ENCODE peak calls at places on chromosome 16, in six cellular contexts. Y, I, B, L, R and H are unnamed samples.
A peak's percentile ranks its signal among the peaks of the same experiment; 100 is the strongest.

GRCh38 chr16:68022278-68022727 is 729 bp downstream of the DDX28 start:
- DNase-seq in Y (no peak), I (no peak), B (no peak), L (no peak), R (no peak), H (no peak)

GRCh38 chr16:88614818-88615580 is 23.4 kb upstream of the IL17C start:
- DNase-seq in Y (no peak), I (no peak), B (no peak), L (no peak), R (no peak), H (no peak)

GRCh38 chr16:77790964-77791363 is 2.6 kb downstream of the VAT1L start:
- DNase-seq in Y (no peak), I (no peak), B (no peak), L (no peak), R (no peak), H (no peak)

GRCh38 chr16:74623214-74623842 is 16.4 kb upstream of the GLG1 start:
- DNase-seq in Y (no peak), I (no peak), B (no peak), L (no peak), R (peak; percentile 75), H (peak; percentile 35)

GRCh38 chr16:67456383-67457140 is 24.4 kb downstream of the ATP6V0D1 start:
- DNase-seq in Y (peak; percentile 72), I (peak; percentile 53), B (peak; percentile 56), L (peak; percentile 45), R (peak; percentile 63), H (no peak)

GRCh38 chr16:17330019-17330570 is 140.7 kb downstream of the XYLT1 start:
- DNase-seq in Y (no peak), I (no peak), B (no peak), L (no peak), R (no peak), H (no peak)

GRCh38 chr16:77663711-77664110 is 58.6 kb upstream of the NUDT7 start:
- DNase-seq in Y (no peak), I (no peak), B (no peak), L (no peak), R (no peak), H (no peak)

GRCh38 chr16:88920618-88921602 is 54.5 kb upstream of the PABPN1L start:
- DNase-seq in Y (peak; percentile 85), I (peak; percentile 73), B (peak; percentile 85), L (peak; percentile 56), R (peak; percentile 76), H (no peak)

GRCh38 chr16:70754874-70755600 is 45.9 kb downstream of the VAC14 start:
- DNase-seq in Y (no peak), I (peak; percentile 31), B (no peak), L (no peak), R (no peak), H (no peak)

GRCh38 chr16:67013823-67014640 is 14.9 kb upstream of the CBFB start:
- DNase-seq in Y (peak; percentile 87), I (peak; percentile 79), B (peak; percentile 84), L (peak; percentile 95), R (peak; percentile 46), H (peak; percentile 79)

GRCh38 chr16:51393381-51394005 is 242.4 kb upstream of the SALL1 start:
- DNase-seq in Y (no peak), I (no peak), B (no peak), L (no peak), R (peak; percentile 21), H (peak; percentile 79)

GRCh38 chr16:47141773-47142468 is 1.8 kb downstream of the NETO2 start:
- DNase-seq in Y (peak; percentile 72), I (peak; percentile 82), B (peak; percentile 80), L (peak; percentile 86), R (peak; percentile 85), H (peak; percentile 72)

GRCh38 chr16:23999663-24000062 is 163.9 kb downstream of the PRKCB start:
- DNase-seq in Y (no peak), I (no peak), B (no peak), L (no peak), R (no peak), H (no peak)

GRCh38 chr16:20849587-20850390 is 43.5 kb downstream of the REXO5 start:
- DNase-seq in Y (peak; percentile 73), I (peak; percentile 67), B (peak; percentile 68), L (peak; percentile 66), R (peak; percentile 80), H (peak; percentile 70)

GRCh38 chr16:89122322-89122831 is 28.7 kb downstream of the ACSF3 start:
- DNase-seq in Y (no peak), I (peak; percentile 77), B (no peak), L (no peak), R (no peak), H (no peak)

GRCh38 chr16:47299587-47299986 is 155.8 kb upstream of the NETO2 start:
- DNase-seq in Y (no peak), I (no peak), B (no peak), L (no peak), R (no peak), H (no peak)

GRCh38 chr16:80167657-80168056 is 373.1 kb upstream of the DYNLRB2 start:
- DNase-seq in Y (no peak), I (no peak), B (no peak), L (no peak), R (no peak), H (no peak)

GRCh38 chr16:54287758-54288591 is 1.4 kb upstream of the IRX3 start:
- DNase-seq in Y (peak; percentile 58), I (peak; percentile 66), B (peak; percentile 18), L (no peak), R (no peak), H (no peak)

GRCh38 chr16:6374816-6375215 is 957.8 kb upstream of the RBFOX1 start:
- DNase-seq in Y (no peak), I (no peak), B (no peak), L (no peak), R (no peak), H (no peak)

GRCh38 chr16:56189990-56190902 is 1.0 kb upstream of the GNAO1 start:
- DNase-seq in Y (no peak), I (no peak), B (no peak), L (peak; percentile 30), R (peak; percentile 5), H (peak; percentile 72)
- H3K27me3 ChIP-seq in Y (peaks cover 41% of the 10 kb centered on the region), I (peaks cover 57% of the 10 kb centered on the region), B (peaks cover 38% of the 10 kb centered on the region), L (no peaks in the 10 kb centered on the region), R (peaks cover 26% of the 10 kb centered on the region), H (peaks cover 20% of the 10 kb centered on the region)

DNA sequence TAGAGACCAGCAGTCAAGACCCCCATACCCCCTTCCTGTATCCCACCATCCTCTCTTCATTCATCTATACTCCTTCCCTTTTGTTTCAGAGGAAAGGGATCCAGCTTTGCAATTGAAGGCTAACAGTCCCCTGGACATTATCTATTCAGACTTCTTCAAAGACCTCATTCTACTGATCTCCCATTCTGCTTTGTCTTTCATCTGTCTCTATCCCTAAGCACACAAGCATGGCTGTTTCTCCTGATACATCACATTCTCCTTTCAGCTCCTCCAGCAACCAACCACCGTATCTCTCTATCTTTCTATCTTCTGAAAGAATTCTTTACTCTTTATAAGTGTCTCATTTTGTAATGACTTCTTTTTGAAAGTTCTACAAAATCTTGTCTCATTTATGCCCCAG is 9.7 kb upstream of the ARHGAP17 start:
- DNase-seq in Y (no peak), I (no peak), B (no peak), L (no peak), R (no peak), H (no peak)
- H3K4me1 ChIP-seq in Y (no peaks in the 10 kb centered on the region), I (no peaks in the 10 kb centered on the region), B (no peaks in the 10 kb centered on the region), L (no peaks in the 10 kb centered on the region), R (no peaks in the 10 kb centered on the region), H (peaks cover 40% of the 10 kb centered on the region)

GRCh38 chr16:85986931-85987749 is 88.2 kb downstream of the IRF8 start:
- DNase-seq in Y (no peak), I (no peak), B (no peak), L (peak; percentile 43), R (no peak), H (no peak)
- H3K27me3 ChIP-seq in Y (peaks cover 98% of the 10 kb centered on the region), I (peaks cover 18% of the 10 kb centered on the region), B (peaks cover 71% of the 10 kb centered on the region), L (peaks cover 94% of the 10 kb centered on the region), R (peaks cover 21% of the 10 kb centered on the region), H (peaks cover 4% of the 10 kb centered on the region)

DNA sequence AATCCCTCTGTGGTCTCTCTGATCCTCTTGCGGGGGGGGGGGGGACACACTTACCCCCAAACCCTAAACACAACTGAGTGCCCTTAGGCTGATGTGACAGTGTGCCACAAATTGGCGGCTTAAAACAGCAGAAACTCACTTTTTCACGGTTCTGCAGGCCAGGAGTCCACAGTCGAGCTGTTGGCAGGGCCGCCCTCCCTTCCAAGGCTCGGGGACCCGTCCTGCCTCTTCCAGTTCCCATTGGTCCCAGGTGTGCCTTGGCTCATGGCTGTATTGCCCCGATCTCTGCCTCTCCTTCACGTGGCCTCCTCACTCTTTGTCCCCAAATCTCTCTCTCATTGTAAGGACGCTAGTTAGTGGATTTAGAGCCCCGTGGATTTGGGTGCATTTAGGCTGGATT is 199.9 kb upstream of the CIBAR2 start:
- DNase-seq in Y (no peak), I (no peak), B (no peak), L (no peak), R (no peak), H (no peak)
- H3K4me1 ChIP-seq in Y (peaks cover 55% of the 10 kb centered on the region), I (peaks cover 38% of the 10 kb centered on the region), B (peaks cover 72% of the 10 kb centered on the region), L (peaks cover 30% of the 10 kb centered on the region), R (no peaks in the 10 kb centered on the region), H (peaks cover 41% of the 10 kb centered on the region)

DNA sequence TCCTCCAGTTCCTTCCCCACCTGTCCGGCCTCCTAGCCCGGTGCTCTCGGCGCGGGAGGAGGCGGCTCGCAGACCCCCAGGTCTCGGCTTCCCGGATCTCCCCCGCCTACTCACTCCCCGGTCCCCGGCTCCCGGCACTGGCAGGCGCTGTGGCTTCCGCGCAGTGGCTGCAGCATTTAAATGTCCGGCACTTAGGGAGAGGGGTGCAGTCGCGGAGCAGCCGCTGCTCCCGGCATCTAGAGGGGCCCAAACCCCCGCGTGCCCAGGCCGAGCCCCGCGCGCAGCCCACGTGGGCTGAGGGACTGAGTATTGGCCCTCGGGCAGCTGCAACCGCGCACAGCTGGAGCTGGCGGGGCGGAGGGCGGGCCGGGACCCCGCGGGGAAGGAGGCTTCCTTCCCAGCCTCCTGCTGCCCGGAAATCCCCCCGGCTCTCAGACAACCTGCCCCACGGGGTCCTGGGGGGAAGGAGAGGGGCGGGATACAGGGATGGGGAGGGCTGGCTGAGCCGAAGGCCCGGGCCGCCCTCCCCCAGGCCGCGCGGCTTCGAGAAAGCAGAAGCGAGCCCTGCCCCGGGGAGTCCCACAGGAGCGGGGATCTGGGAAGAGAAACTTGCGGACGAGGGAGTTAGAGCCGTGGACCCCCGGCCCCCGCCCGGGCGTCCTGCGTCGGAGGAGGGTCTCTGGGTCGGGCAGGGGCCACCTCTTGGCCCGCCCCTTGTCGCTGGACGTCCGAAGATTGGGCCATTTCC is 429 bp upstream of the MMP25 start:
- DNase-seq in Y (no peak), I (no peak), B (no peak), L (no peak), R (no peak), H (no peak)
- H3K27me3 ChIP-seq in Y (peaks cover 98% of the 10 kb centered on the region), I (peaks cover 80% of the 10 kb centered on the region), B (peaks cover 93% of the 10 kb centered on the region), L (peaks cover 93% of the 10 kb centered on the region), R (peaks cover 43% of the 10 kb centered on the region), H (peaks cover 84% of the 10 kb centered on the region)

GRCh38 chr16:8865145-8865882 is 3.5 kb downstream of the CARHSP1 start:
- DNase-seq in Y (no peak), I (no peak), B (no peak), L (no peak), R (no peak), H (no peak)

GRCh38 chr16:8862309-8863130 is 6.3 kb downstream of the CARHSP1 start:
- DNase-seq in Y (no peak), I (no peak), B (no peak), L (no peak), R (no peak), H (no peak)

GRCh38 chr16:8864480-8864879 is 4.3 kb downstream of the CARHSP1 start:
- DNase-seq in Y (no peak), I (no peak), B (no peak), L (no peak), R (no peak), H (no peak)

GRCh38 chr16:8861563-8862308 is 7.1 kb downstream of the CARHSP1 start:
- DNase-seq in Y (peak; percentile 64), I (peak; percentile 39), B (no peak), L (no peak), R (no peak), H (no peak)

GRCh38 chr16:8863594-8864424 is 5.0 kb downstream of the CARHSP1 start:
- DNase-seq in Y (peak; percentile 45), I (no peak), B (no peak), L (peak; percentile 57), R (no peak), H (no peak)
- H3K4me1 ChIP-seq in Y (peaks cover 100% of the 10 kb centered on the region), I (peaks cover 83% of the 10 kb centered on the region), B (peaks cover 82% of the 10 kb centered on the region), L (peaks cover 15% of the 10 kb centered on the region), R (peaks cover 25% of the 10 kb centered on the region), H (peaks cover 23% of the 10 kb centered on the region)